ENCODE peak calls at places on chromosome 1, in seven cellular contexts. O is PC-3, B is lung, L is A549, K is body of pancreas, P is RWPE1, T is HFFc6. J is an unnamed sample.

GRCh38 chr1:200510228-200510623 is 100.4 kb upstream of the ZNF281 start:
- DNase-seq in L (peak), K (peak), B (peak), P (peak), T (peak), O (peak), J (peak)

GRCh38 chr1:110596312-110596711 is 9.8 kb downstream of the KCNA2 start:
- DNase-seq in L (no peak), P (no peak), O (no peak), K (no peak), B (no peak), T (no peak), J (no peak)

GRCh38 chr1:9069324-9070100 is at the start of gene SLC2A5:
- DNase-seq in L (no peak), P (no peak), B (no peak), T (no peak), O (no peak), K (peak), J (no peak)

GRCh38 chr1:15186846-15187151 is 33.3 kb downstream of the TMEM51 start:
- DNase-seq in K (no peak), P (no peak), T (no peak), O (no peak), L (no peak), B (no peak), J (no peak)

GRCh38 chr1:94542088-94542671 is 621 bp upstream of the F3 start:
- DNase-seq in O (peak), L (no peak), T (no peak), B (peak), K (peak), P (no peak), J (peak)

GRCh38 chr1:46263146-46263545 is 15.6 kb downstream of the RAD54L start:
- DNase-seq in O (no peak), B (no peak), T (no peak), K (no peak), P (no peak), L (no peak), J (no peak)

GRCh38 chr1:38820860-38821259 is 38.7 kb downstream of the RRAGC start:
- DNase-seq in K (no peak), T (no peak), B (no peak), P (no peak), L (no peak), O (no peak), J (no peak)

GRCh38 chr1:114340906-114341698 is 169.9 kb downstream of the TRIM33 start:
- DNase-seq in K (no peak), P (no peak), L (no peak), O (no peak), T (no peak), B (no peak), J (no peak)

GRCh38 chr1:185853739-185854138 is 119.5 kb downstream of the HMCN1 start:
- DNase-seq in T (peak), B (no peak), P (peak), O (peak), L (no peak), K (no peak), J (no peak)

GRCh38 chr1:10692401-10693021 is 103.9 kb downstream of the CASZ1 start:
- DNase-seq in L (peak), O (peak), P (peak), B (peak), K (peak), T (no peak), J (no peak)

GRCh38 chr1:21955058-21955457 is 17.9 kb upstream of the HSPG2 start:
- DNase-seq in O (no peak), K (peak), P (no peak), B (no peak), T (no peak), L (no peak), J (peak)

GRCh38 chr1:64523938-64524337 is 54.0 kb downstream of the CACHD1 start:
- DNase-seq in P (no peak), T (no peak), K (no peak), O (no peak), B (no peak), L (no peak), J (no peak)

GRCh38 chr1:112729909-112730308 is 14.8 kb upstream of the PPM1J start:
- DNase-seq in B (no peak), O (no peak), P (no peak), L (no peak), T (no peak), K (no peak), J (no peak)

GRCh38 chr1:169105434-169106094 is 926 bp upstream of the ATP1B1 start:
- DNase-seq in L (peak), K (peak), P (peak), O (peak), T (no peak), B (peak), J (peak)

GRCh38 chr1:187051618-187052232 is 223.0 kb downstream of the PLA2G4A start:
- DNase-seq in L (peak), O (peak), P (peak), T (peak), K (peak), B (no peak), J (no peak)

GRCh38 chr1:94061513-94062443 is 59.2 kb downstream of the ABCA4 start:
- DNase-seq in L (peak), T (peak), B (peak), O (peak), K (peak), P (peak), J (peak)

GRCh38 chr1:244097523-244098390 is 46.7 kb downstream of the ZBTB18 start:
- DNase-seq in L (no peak), T (no peak), B (no peak), P (no peak), O (no peak), K (no peak), J (no peak)

GRCh38 chr1:5847013-5847654 is 145.1 kb downstream of the NPHP4 start:
- DNase-seq in T (no peak), L (no peak), K (no peak), O (no peak), P (peak), B (no peak), J (peak)

GRCh38 chr1:179786815-179787736 is 44.0 kb downstream of the FAM163A start:
- DNase-seq in L (no peak), T (no peak), B (no peak), P (no peak), K (peak), O (no peak), J (no peak)
- TF ChIP-seq CTCF in L (no peak), T (no peak), B (no peak), P (no peak), K (no peak), O (no peak), J (no peak)

GRCh38 chr1:3454811-3455618 is 550 bp downstream of the ARHGEF16 start:
- DNase-seq in K (peak), B (no peak), P (peak), T (no peak), O (peak), L (no peak), J (peak)

GRCh38 chr1:3453203-3453761 is 1.2 kb upstream of the ARHGEF16 start:
- DNase-seq in K (peak), B (peak), O (peak), L (peak), T (peak), P (peak), J (peak)

GRCh38 chr1:3455630-3456448 is 1.4 kb downstream of the ARHGEF16 start:
- DNase-seq in L (no peak), O (no peak), B (no peak), T (no peak), P (no peak), K (no peak), J (no peak)

GRCh38 chr1:3452866-3453175 is 1.6 kb upstream of the ARHGEF16 start:
- DNase-seq in L (no peak), O (no peak), B (no peak), P (no peak), K (no peak), T (no peak), J (no peak)

DNA sequence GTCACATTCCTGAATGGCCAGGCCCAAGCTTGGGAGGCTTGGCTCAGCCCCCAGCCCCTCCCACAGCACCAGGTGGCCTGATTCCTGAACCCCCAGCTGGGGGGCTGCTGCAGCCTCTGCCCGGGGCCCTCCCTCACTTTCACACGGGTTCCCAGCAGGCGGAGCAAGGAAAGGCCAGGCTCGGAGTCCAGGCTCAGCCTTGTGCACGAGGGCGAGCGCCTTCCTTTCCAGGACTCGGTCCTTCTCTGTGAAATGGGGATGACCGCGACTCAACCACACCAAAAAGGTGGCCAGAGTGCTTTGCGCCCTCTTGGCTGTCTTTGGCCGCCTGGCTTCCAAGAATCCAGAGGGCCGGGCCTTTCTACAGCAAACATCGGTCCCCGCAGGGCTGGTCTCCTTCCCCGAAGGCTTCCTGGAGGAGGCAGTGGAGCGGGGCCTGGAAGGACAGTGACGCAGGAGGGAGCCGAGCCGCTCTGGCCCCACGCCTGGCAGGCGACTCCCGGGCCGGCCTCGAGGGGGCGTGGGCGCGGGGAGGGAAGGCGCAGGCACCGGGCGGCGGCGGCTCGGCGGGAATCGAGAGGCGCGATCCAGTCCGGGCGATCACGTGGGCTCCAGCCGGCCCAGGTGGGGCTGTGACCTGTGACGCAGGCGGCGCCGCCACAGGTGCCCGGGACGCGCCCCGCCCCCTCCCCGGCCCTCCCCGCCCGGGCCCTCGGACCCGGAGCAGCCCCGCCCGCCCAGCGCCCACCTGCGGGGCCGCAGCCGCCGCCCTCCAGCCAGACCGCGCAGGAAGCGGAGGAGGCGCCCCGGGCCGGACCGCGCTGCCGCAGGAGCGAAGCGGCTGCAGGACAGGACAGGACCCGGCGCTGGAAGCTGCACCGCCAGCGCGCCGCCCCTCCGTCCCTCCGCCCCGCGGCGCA is at the start of gene ARHGEF16:
- DNase-seq in O (peak), T (no peak), L (peak), P (peak), K (peak), B (peak), J (peak)
- TF ChIP-seq CTCF in O (peak), T (peak), L (peak), P (peak), K (peak), B (no peak), J (peak)

GRCh38 chr1:67675800-67676199 is 9.2 kb upstream of the GADD45A start:
- DNase-seq in T (no peak), L (no peak), B (no peak), O (no peak), K (no peak), P (no peak), J (no peak)

GRCh38 chr1:67674260-67675011 is 10.6 kb upstream of the GADD45A start:
- DNase-seq in K (peak), B (peak), P (no peak), O (no peak), L (no peak), T (no peak), J (no peak)

GRCh38 chr1:67677408-67677807 is 7.6 kb upstream of the GADD45A start:
- DNase-seq in O (no peak), P (no peak), B (no peak), T (no peak), L (no peak), K (no peak), J (no peak)

GRCh38 chr1:67677925-67678324 is 7.1 kb upstream of the GADD45A start:
- DNase-seq in T (no peak), P (no peak), K (no peak), L (no peak), B (no peak), O (no peak), J (no peak)

DNA sequence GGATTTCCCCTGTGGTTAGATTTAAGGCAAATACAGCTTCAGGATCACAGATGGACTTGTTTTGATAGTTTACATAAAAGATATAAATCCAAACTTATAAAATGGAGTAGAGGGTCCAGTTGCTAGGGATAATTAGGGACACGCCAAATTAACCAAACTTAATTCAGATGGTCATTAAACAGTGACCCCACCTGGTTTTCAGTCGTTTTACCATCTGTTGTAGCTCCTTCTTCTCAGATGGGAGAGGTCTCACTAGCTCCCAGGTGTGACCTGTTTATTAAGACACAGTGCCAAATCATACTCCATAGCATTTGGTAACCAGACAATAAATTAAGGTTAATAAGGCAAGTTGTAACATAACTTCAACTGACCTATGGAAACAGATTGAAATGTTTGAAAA is 8.1 kb upstream of the GADD45A start:
- DNase-seq in B (no peak), T (no peak), L (no peak), O (no peak), K (no peak), P (no peak), J (no peak)
- TF ChIP-seq CTCF in B (no peak), T (no peak), L (no peak), O (no peak), K (no peak), P (no peak), J (no peak)

DNA sequence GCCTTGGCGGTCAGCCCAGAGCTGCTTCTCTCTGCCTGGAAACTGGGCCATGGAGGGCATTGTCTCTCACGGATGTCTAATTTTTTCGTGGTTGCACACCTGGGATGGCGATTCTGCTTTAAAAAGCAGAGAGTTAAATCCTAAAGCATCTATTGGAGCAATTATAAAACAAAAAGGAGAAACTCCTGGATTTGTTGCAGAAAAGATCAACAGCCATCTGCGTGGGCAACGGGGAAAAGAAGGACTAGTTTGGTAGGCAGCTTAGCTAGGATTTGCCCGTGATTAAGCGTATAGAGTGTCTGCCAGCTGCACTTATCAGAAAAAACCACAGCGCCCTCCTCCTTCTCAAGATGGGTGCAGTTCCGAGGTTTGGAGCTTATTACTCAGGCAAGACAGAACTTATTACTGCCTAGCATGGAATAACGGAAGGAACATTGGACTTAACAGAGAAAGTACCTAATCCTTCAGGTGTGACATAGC is 524 bp upstream of the SLC25A24 start:
- DNase-seq in K (peak), O (peak), L (peak), P (peak), T (peak), B (peak), J (peak)
- TF ChIP-seq CTCF in K (peak), O (peak), L (peak), P (peak), T (peak), B (peak), J (no peak)

GRCh38 chr1:219701453-219701852 is 88.5 kb upstream of the ZC3H11B start:
- DNase-seq in K (no peak), P (no peak), B (no peak), O (no peak), L (no peak), T (no peak), J (no peak)

GRCh38 chr1:219697667-219698066 is 84.8 kb upstream of the ZC3H11B start:
- DNase-seq in O (no peak), P (no peak), T (no peak), B (no peak), K (no peak), L (no peak), J (no peak)

GRCh38 chr1:219702551-219703215 is 89.8 kb upstream of the ZC3H11B start:
- DNase-seq in P (peak), K (no peak), O (peak), T (no peak), B (no peak), L (no peak), J (no peak)

GRCh38 chr1:219699870-219700269 is 87.0 kb upstream of the ZC3H11B start:
- DNase-seq in K (no peak), P (peak), L (no peak), O (peak), T (no peak), B (no peak), J (no peak)

GRCh38 chr1:219703240-219703639 is 90.3 kb upstream of the ZC3H11B start:
- DNase-seq in K (no peak), T (no peak), L (no peak), B (no peak), O (no peak), P (no peak), J (no peak)
- TF ChIP-seq CTCF in K (no peak), T (no peak), L (no peak), B (no peak), O (no peak), P (no peak), J (no peak)